ENCODE peak calls at places on chromosomes 16 and 17, in seven cellular contexts. K, A, B, W, S, Z and I are unnamed samples.

GRCh38 chr16:57600048-57600835 is 28.2 kb upstream of the ADGRG1 start:
- DNase-seq in K (peak; percentile 21), A (no peak), W (no peak), S (peak; percentile 77), B (peak; percentile 1), Z (peak; percentile 60), I (no peak)

GRCh38 chr17:38709864-38710602 is 5.0 kb downstream of the MLLT6 start:
- DNase-seq in W (no peak), B (no peak), S (no peak), A (no peak), K (no peak), Z (no peak), I (no peak)

GRCh38 chr16:25108054-25108453 is 3.5 kb upstream of the LCMT1 start:
- DNase-seq in S (no peak), A (no peak), W (peak; percentile 32), Z (no peak), K (no peak), B (peak; percentile 5), I (no peak)

GRCh38 chr17:82013341-82013740 is 9.3 kb downstream of the CENPX start:
- DNase-seq in A (no peak), Z (peak; percentile 74), S (peak; percentile 39), W (no peak), K (no peak), B (no peak), I (peak; percentile 48)

GRCh38 chr17:15952048-15952532 is 7.2 kb downstream of the ADORA2B start:
- DNase-seq in W (no peak), A (no peak), Z (no peak), K (no peak), S (no peak), B (no peak), I (no peak)

GRCh38 chr16:64751906-64752305 is 370.0 kb downstream of the CDH11 start:
- DNase-seq in K (peak; percentile 83), S (no peak), W (no peak), A (no peak), Z (no peak), B (no peak), I (no peak)

GRCh38 chr17:74413491-74413890 is 18.4 kb upstream of the GPRC5C start:
- DNase-seq in A (no peak), B (peak; percentile 35), K (no peak), S (no peak), W (no peak), Z (no peak), I (no peak)

GRCh38 chr17:79557724-79558572 is 52.9 kb downstream of the RBFOX3 start:
- DNase-seq in W (no peak), S (no peak), A (no peak), Z (no peak), K (no peak), B (no peak), I (no peak)

GRCh38 chr17:19269641-19270040 is 32.5 kb downstream of the EPN2 start:
- DNase-seq in B (no peak), K (no peak), Z (no peak), S (no peak), W (no peak), A (no peak), I (no peak)

GRCh38 chr17:9940826-9941225 is 35.8 kb upstream of the RCVRN start:
- DNase-seq in K (no peak), B (no peak), A (no peak), Z (no peak), W (no peak), S (no peak), I (peak; percentile 6)

GRCh38 chr16:50553182-50553710 is 5.0 kb downstream of the NKD1 start:
- DNase-seq in B (peak; percentile 42), S (no peak), Z (no peak), W (no peak), K (no peak), A (no peak), I (no peak)

GRCh38 chr17:45294506-45294905 is 22.3 kb downstream of the MAP3K14 start:
- DNase-seq in B (no peak), K (peak; percentile 88), A (no peak), S (peak; percentile 47), Z (peak; percentile 45), W (no peak), I (peak; percentile 20)

GRCh38 chr16:7321661-7322060 is 11.0 kb upstream of the RBFOX1 start:
- DNase-seq in K (no peak), S (no peak), B (no peak), A (no peak), W (no peak), Z (no peak), I (no peak)

GRCh38 chr17:45265823-45266222 is 3.9 kb upstream of the SPATA32 start:
- DNase-seq in Z (no peak), W (no peak), S (peak; percentile 28), A (no peak), K (peak; percentile 90), B (no peak), I (no peak)